ENCODE peak calls at places on chromosomes 6 and 20, in five cellular contexts. Z is HepG2, V is K562, A is GM12878, S is SK-N-SH. O is an unnamed sample.

GRCh38 chr20:58471161-58471834 is 43.9 kb downstream of the APCDD1L start:
- DNase-seq in Z (no peak), V (no peak), A (no peak), S (peak; percentile 92), O (no peak)

GRCh38 chr6:3072798-3073197 is 4.5 kb downstream of the RIPK1 start:
- DNase-seq in Z (no peak), V (no peak), A (no peak), S (no peak), O (no peak)

GRCh38 chr6:166007349-166008263 is 160.0 kb downstream of the TBXT start:
- DNase-seq in Z (no peak), V (no peak), A (no peak), S (peak; percentile 55), O (no peak)

GRCh38 chr6:84685983-84686584 is 78.3 kb downstream of the TBX18 start:
- DNase-seq in Z (peak; percentile 14), V (peak; percentile 51), A (no peak), S (peak; percentile 15), O (peak; percentile 40)

GRCh38 chr20:13683833-13684232 is 45.1 kb upstream of the TASP1 start:
- DNase-seq in Z (peak; percentile 40), V (no peak), A (no peak), S (no peak), O (no peak)

GRCh38 chr6:20572940-20573339 is 38.7 kb downstream of the CDKAL1 start:
- DNase-seq in Z (peak; percentile 51), V (no peak), A (no peak), S (no peak), O (no peak)

GRCh38 chr20:58048096-58048702 is 180.3 kb downstream of the ANKRD60 start:
- DNase-seq in Z (peak; percentile 16), V (peak; percentile 24), A (no peak), S (no peak), O (no peak)

GRCh38 chr20:63061051-63061531 is 54.3 kb upstream of the BHLHE23 start:
- DNase-seq in Z (no peak), V (no peak), A (no peak), S (no peak), O (no peak)

GRCh38 chr6:70547313-70547712 is 19.4 kb upstream of the SDHAF4 start:
- DNase-seq in Z (no peak), V (no peak), A (no peak), S (peak; percentile 13), O (no peak)

GRCh38 chr6:46781478-46782378 is 11.5 kb upstream of the MEP1A start:
- DNase-seq in Z (peak; percentile 67), V (peak; percentile 69), A (no peak), S (peak; percentile 31), O (peak; percentile 65)

GRCh38 chr6:108115598-108116058 is 41.1 kb upstream of the OSTM1 start:
- DNase-seq in Z (peak; percentile 47), V (peak; percentile 63), A (no peak), S (peak; percentile 77), O (peak; percentile 56)

DNA sequence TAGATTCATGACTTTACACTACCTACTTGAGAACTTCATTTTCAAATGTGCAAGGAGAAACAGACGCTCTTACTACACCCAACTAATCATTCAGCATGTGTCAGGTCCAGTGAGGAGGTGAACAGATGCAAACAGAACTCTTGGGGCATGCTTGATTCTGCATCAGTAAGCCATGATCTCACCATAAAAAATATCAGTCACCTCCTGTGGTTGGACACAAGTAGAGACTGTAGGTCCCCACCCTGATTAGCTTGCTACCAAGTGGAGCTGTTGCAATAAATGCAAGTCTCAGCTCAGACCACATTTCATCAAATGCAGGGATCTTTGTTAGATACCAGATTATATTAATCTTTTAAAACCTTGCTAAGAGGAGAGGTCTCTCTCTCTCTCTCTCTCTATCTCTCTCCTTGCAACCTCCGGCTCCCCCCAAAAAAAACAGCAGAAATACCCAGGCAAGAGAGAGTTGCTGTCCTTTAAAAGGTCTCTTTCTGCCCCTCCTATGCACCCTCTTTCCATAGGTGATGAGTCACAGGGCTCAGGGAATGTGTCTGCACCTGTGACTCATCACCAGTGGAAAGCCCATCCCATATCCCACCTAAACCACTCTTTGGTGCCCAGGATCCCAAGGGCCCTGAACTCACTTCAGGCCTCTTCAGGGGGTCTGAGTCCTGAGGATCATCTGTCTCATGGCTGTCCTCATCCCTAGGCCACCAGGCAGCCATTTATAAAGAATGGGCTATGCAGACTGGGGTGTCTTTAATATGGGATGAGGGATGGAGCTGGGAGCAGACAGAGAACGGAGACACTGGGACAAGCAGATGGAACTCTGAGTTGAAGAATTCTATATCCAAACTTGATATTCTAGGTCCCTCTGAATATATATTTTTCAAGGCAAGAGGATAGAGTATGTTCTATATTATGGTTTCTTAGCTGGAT is 154.5 kb downstream of the QRSL1 start:
- DNase-seq in Z (no peak), V (no peak), A (no peak), S (no peak), O (no peak)
- TF ChIP-seq REST in Z (no peak), V (no peak), A (no peak), S (no peak), O (no peak)

GRCh38 chr6:97440590-97441176 is 157.7 kb upstream of the MMS22L start:
- DNase-seq in Z (peak; percentile 54), V (peak; percentile 12), A (no peak), S (peak; percentile 60), O (no peak)
- TF ChIP-seq GABPA in Z (no peak), V (no peak), A (no peak), S (no peak), O (no peak)

DNA sequence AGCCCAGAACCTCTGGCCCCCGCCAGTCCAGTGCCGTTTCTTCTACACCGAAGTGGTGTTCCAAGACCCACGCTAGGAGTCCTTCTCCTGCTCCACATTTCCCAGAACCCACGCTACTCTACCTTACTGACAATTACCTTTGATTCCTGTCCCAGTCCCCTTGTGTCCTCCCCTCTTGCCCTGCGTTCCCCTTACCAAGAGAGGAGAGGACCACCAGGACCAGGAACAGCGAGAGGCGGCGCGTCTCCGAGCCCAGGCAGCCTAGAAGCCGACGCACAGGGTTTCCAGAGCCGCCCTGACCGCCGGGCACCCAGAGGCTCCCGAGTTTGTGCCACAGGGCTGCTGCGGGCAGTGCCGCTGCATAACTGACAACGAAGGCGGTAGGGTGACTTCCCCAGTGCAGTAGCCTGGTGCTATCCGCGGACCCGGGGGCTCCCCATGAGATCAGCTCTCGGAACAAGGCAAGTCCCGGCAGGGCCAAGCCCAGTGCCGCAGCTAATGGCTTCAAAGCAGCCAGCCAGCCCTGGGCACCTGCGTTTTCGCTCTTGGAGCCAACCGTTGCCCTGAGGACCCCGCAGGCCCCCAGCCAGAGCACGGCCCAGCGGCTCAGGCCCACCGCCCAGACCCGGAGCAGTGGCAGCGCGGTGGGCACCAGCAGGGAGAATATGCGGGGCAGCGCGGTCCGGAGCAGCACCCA is 512 bp downstream of the TAP1 start:
- DNase-seq in Z (no peak), V (no peak), A (no peak), S (peak; percentile 52), O (peak; percentile 57)
- TF ChIP-seq REST in Z (no peak), V (no peak), A (peak; percentile 20), S (no peak), O (no peak)

GRCh38 chr6:164570791-164571190 is 738.6 kb downstream of the C6orf118 start:
- DNase-seq in Z (no peak), V (no peak), A (no peak), S (no peak), O (no peak)
- TF ChIP-seq GABPA in Z (no peak), V (no peak), A (no peak), S (no peak), O (no peak)

DNA sequence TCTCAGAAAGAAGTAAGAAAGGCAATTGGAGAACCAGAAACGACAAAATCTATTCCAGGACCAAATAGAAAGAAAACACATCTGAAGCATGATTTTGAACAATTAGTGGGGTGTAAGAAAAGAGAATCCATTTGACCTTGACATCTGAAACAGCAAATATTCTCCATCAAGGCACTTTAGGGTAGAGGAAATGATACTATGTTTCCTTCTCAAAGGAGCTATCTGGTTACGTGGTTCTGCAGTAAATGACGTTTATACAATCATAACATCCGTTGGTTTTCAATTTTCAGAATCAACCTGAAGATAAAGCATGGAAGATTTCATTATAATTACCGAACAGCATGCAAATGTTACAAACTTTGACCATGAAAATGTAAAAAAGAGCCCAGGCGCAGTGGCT is 8.2 kb upstream of the SIGLEC1 start:
- DNase-seq in Z (no peak), V (no peak), A (no peak), S (no peak), O (no peak)
- TF ChIP-seq REST in Z (no peak), V (no peak), A (no peak), S (no peak), O (no peak)

GRCh38 chr20:11271319-11271718 is 597.5 kb upstream of the JAG1 start:
- DNase-seq in Z (peak; percentile 30), V (no peak), A (no peak), S (peak; percentile 11), O (no peak)

GRCh38 chr20:11266571-11266970 is 592.8 kb upstream of the JAG1 start:
- DNase-seq in Z (no peak), V (no peak), A (no peak), S (no peak), O (no peak)

GRCh38 chr20:11267762-11268335 is 594.0 kb upstream of the JAG1 start:
- DNase-seq in Z (no peak), V (no peak), A (no peak), S (no peak), O (no peak)

GRCh38 chr20:11270566-11270965 is 596.8 kb upstream of the JAG1 start:
- DNase-seq in Z (no peak), V (no peak), A (no peak), S (no peak), O (no peak)

GRCh38 chr20:11267131-11267761 is 593.4 kb upstream of the JAG1 start:
- DNase-seq in Z (peak; percentile 79), V (peak; percentile 23), A (peak; percentile 79), S (peak; percentile 33), O (no peak)
- TF ChIP-seq GABPA in Z (no peak), V (no peak), A (peak; percentile 19), S (no peak), O (no peak)

GRCh38 chr6:22466665-22467064 is 102.7 kb upstream of the HDGFL1 start:
- DNase-seq in Z (no peak), V (no peak), A (no peak), S (no peak), O (no peak)
- TF ChIP-seq REST in Z (no peak), V (no peak), A (no peak), S (no peak), O (no peak)